ENCODE peak calls at places on chromosomes 3 and 15, in four cellular contexts. One of them, this sample, is unnamed.

GRCh38 chr3:143001369-143002082 is at the start of gene U2SURP:
- DNase-seq in endothelial cell: peak
- DNase-seq in neural crest cell: peak
- DNase-seq in M059J: peak
- DNase-seq in this sample: peak

GRCh38 chr3:124078978-124079911 is 87.3 kb upstream of the ROPN1 start:
- DNase-seq in endothelial cell: peak
- DNase-seq in neural crest cell: no peak
- DNase-seq in M059J: peak
- DNase-seq in this sample: peak

GRCh38 chr15:101006931-101007687 is 88.0 kb downstream of the LRRK1 start:
- DNase-seq in endothelial cell: peak
- DNase-seq in neural crest cell: peak
- DNase-seq in M059J: peak
- DNase-seq in this sample: peak

GRCh38 chr15:80246425-80246894 is 5.6 kb downstream of the CTXND1 start:
- DNase-seq in endothelial cell: no peak
- DNase-seq in neural crest cell: no peak
- DNase-seq in M059J: peak
- DNase-seq in this sample: no peak

GRCh38 chr15:69784808-69785550 is 312.7 kb downstream of the TLE3 start:
- DNase-seq in endothelial cell: no peak
- DNase-seq in neural crest cell: no peak
- DNase-seq in M059J: peak
- DNase-seq in this sample: no peak

GRCh38 chr3:44241706-44242105 is at the start of gene TOPAZ1:
- DNase-seq in endothelial cell: no peak
- DNase-seq in neural crest cell: no peak
- DNase-seq in M059J: no peak
- DNase-seq in this sample: no peak

GRCh38 chr15:42194502-42194901 is 13.6 kb downstream of the VPS39 start:
- DNase-seq in endothelial cell: no peak
- DNase-seq in neural crest cell: no peak
- DNase-seq in M059J: peak
- DNase-seq in this sample: no peak

GRCh38 chr3:186483611-186484340 is 60.4 kb downstream of the CRYGS start:
- DNase-seq in endothelial cell: no peak
- DNase-seq in neural crest cell: no peak
- DNase-seq in M059J: no peak
- DNase-seq in this sample: no peak

GRCh38 chr15:29612096-29612495 is 210.2 kb downstream of the TJP1 start:
- DNase-seq in endothelial cell: peak
- DNase-seq in neural crest cell: no peak
- DNase-seq in M059J: peak
- DNase-seq in this sample: no peak

GRCh38 chr15:88904808-88905327 is 8.3 kb downstream of the MFGE8 start:
- DNase-seq in endothelial cell: peak
- DNase-seq in neural crest cell: peak
- DNase-seq in M059J: peak
- DNase-seq in this sample: peak

GRCh38 chr15:90201150-90201943 is at the start of gene SEMA4B:
- DNase-seq in endothelial cell: peak
- DNase-seq in neural crest cell: peak
- DNase-seq in M059J: peak
- DNase-seq in this sample: peak

GRCh38 chr15:95175914-95176658 is 944.7 kb downstream of the MCTP2 start:
- DNase-seq in endothelial cell: no peak
- DNase-seq in neural crest cell: no peak
- DNase-seq in M059J: no peak
- DNase-seq in this sample: no peak

GRCh38 chr3:184003187-184003967 is 14.3 kb downstream of the ABCC5 start:
- DNase-seq in endothelial cell: no peak
- DNase-seq in neural crest cell: no peak
- DNase-seq in M059J: peak
- DNase-seq in this sample: no peak

GRCh38 chr3:30723211-30723610 is 116.8 kb downstream of the TGFBR2 start:
- DNase-seq in endothelial cell: no peak
- DNase-seq in neural crest cell: no peak
- DNase-seq in M059J: no peak
- DNase-seq in this sample: no peak

GRCh38 chr3:58167431-58168351 is 43.1 kb downstream of the DNASE1L3 start:
- DNase-seq in endothelial cell: peak
- DNase-seq in neural crest cell: peak
- DNase-seq in M059J: no peak
- DNase-seq in this sample: peak

GRCh38 chr3:69273895-69274294 is 112.0 kb downstream of the FRMD4B start:
- DNase-seq in endothelial cell: no peak
- DNase-seq in neural crest cell: no peak
- DNase-seq in M059J: peak
- DNase-seq in this sample: no peak

GRCh38 chr15:67827561-67828378 is 2.5 kb downstream of the SKOR1 start:
- DNase-seq in endothelial cell: no peak
- DNase-seq in neural crest cell: no peak
- DNase-seq in M059J: no peak
- DNase-seq in this sample: no peak

GRCh38 chr3:16369247-16369646 is 104.2 kb downstream of the OXNAD1 start:
- DNase-seq in endothelial cell: no peak
- DNase-seq in neural crest cell: no peak
- DNase-seq in M059J: peak
- DNase-seq in this sample: no peak

GRCh38 chr3:98814799-98815450 is 51.8 kb downstream of the ST3GAL6 start:
- DNase-seq in endothelial cell: no peak
- DNase-seq in neural crest cell: no peak
- DNase-seq in M059J: no peak
- DNase-seq in this sample: no peak

GRCh38 chr3:112020653-112021052 is 13.9 kb upstream of the TMPRSS7 start:
- DNase-seq in endothelial cell: no peak
- DNase-seq in neural crest cell: no peak
- DNase-seq in M059J: no peak
- DNase-seq in this sample: no peak

GRCh38 chr15:94023520-94023919 is 207.8 kb upstream of the MCTP2 start:
- DNase-seq in endothelial cell: no peak
- DNase-seq in neural crest cell: no peak
- DNase-seq in M059J: no peak
- DNase-seq in this sample: no peak

GRCh38 chr15:68154923-68155559 is 50.1 kb downstream of the CALML4 start:
- DNase-seq in endothelial cell: peak
- DNase-seq in neural crest cell: peak
- DNase-seq in M059J: peak
- DNase-seq in this sample: peak

GRCh38 chr3:113063126-113063894 is 72.5 kb downstream of the GTPBP8 start:
- DNase-seq in endothelial cell: no peak
- DNase-seq in neural crest cell: no peak
- DNase-seq in M059J: peak
- DNase-seq in this sample: no peak

GRCh38 chr3:98750520-98750919 is 12.6 kb upstream of the ST3GAL6 start:
- DNase-seq in endothelial cell: no peak
- DNase-seq in neural crest cell: no peak
- DNase-seq in M059J: peak
- DNase-seq in this sample: no peak

GRCh38 chr3:177401375-177401774 is 204.1 kb upstream of the TBL1XR1 start:
- DNase-seq in endothelial cell: no peak
- DNase-seq in neural crest cell: no peak
- DNase-seq in M059J: no peak
- DNase-seq in this sample: no peak

GRCh38 chr3:20215636-20216035 is 29.6 kb upstream of the SGO1 start:
- DNase-seq in endothelial cell: no peak
- DNase-seq in neural crest cell: no peak
- DNase-seq in M059J: peak
- DNase-seq in this sample: no peak

GRCh38 chr15:61640751-61641150 is 411.6 kb upstream of the RORA start:
- DNase-seq in endothelial cell: no peak
- DNase-seq in neural crest cell: no peak
- DNase-seq in M059J: no peak
- DNase-seq in this sample: no peak

GRCh38 chr3:158789592-158789991 is 12.3 kb upstream of the MFSD1 start:
- DNase-seq in endothelial cell: no peak
- DNase-seq in neural crest cell: no peak
- DNase-seq in M059J: peak
- DNase-seq in this sample: no peak

GRCh38 chr3:173584093-173584833 is 186.7 kb downstream of the NLGN1 start:
- DNase-seq in endothelial cell: peak
- DNase-seq in neural crest cell: peak
- DNase-seq in M059J: peak
- DNase-seq in this sample: peak

GRCh38 chr3:194728986-194729385 is 43.3 kb downstream of the FAM43A start:
- DNase-seq in endothelial cell: no peak
- DNase-seq in neural crest cell: no peak
- DNase-seq in M059J: no peak
- DNase-seq in this sample: no peak

GRCh38 chr15:101047301-101047781 is 128.2 kb downstream of the LRRK1 start:
- DNase-seq in endothelial cell: peak
- DNase-seq in neural crest cell: no peak
- DNase-seq in M059J: no peak
- DNase-seq in this sample: no peak

GRCh38 chr15:41482070-41482469 is 11.6 kb upstream of the ITPKA start:
- DNase-seq in endothelial cell: no peak
- DNase-seq in neural crest cell: no peak
- DNase-seq in M059J: no peak
- DNase-seq in this sample: no peak

GRCh38 chr15:74396445-74397238 is 29.2 kb upstream of the CYP11A1 start:
- DNase-seq in endothelial cell: no peak
- DNase-seq in neural crest cell: no peak
- DNase-seq in M059J: peak
- DNase-seq in this sample: no peak

GRCh38 chr3:121362035-121362734 is 183.6 kb downstream of the POLQ start:
- DNase-seq in endothelial cell: no peak
- DNase-seq in neural crest cell: no peak
- DNase-seq in M059J: no peak
- DNase-seq in this sample: no peak

GRCh38 chr3:72738752-72739520 is 109.3 kb downstream of the SHQ1 start:
- DNase-seq in endothelial cell: peak
- DNase-seq in neural crest cell: peak
- DNase-seq in M059J: no peak
- DNase-seq in this sample: no peak

GRCh38 chr3:194330579-194330978 is 20.5 kb downstream of the CPN2 start:
- DNase-seq in endothelial cell: no peak
- DNase-seq in neural crest cell: no peak
- DNase-seq in M059J: peak
- DNase-seq in this sample: no peak

This sample was measured in HAP-1.